ENCODE peak calls at places on chromosomes 2 and 18, in six cellular contexts. M, X, P, W, H and J are unnamed samples.

GRCh38 chr2:90077948-90078347 is 1386.5 kb downstream of the RPIA start:
- ATAC-seq in X (no peak), M (no peak), W (no peak), P (no peak), H (no peak), J (no peak)

GRCh38 chr18:8847066-8847755 is 141.9 kb downstream of the MTCL1 start:
- ATAC-seq in H (no peak), W (no peak), X (peak; percentile 20), P (peak; percentile 7), M (no peak), J (no peak)

GRCh38 chr18:13587477-13587876 is 138.9 kb downstream of the FAM210A start:
- ATAC-seq in M (no peak), W (no peak), P (no peak), H (no peak), X (no peak), J (no peak)

GRCh38 chr18:59660398-59660797 is 36.8 kb downstream of the CCBE1 start:
- ATAC-seq in M (no peak), H (no peak), W (no peak), X (no peak), P (no peak), J (no peak)

GRCh38 chr2:221241072-221241471 is 331.0 kb downstream of the EPHA4 start:
- ATAC-seq in H (no peak), M (no peak), X (no peak), W (no peak), P (no peak), J (no peak)

GRCh38 chr2:226409134-226409533 is 390.5 kb downstream of the IRS1 start:
- ATAC-seq in X (no peak), W (no peak), M (no peak), H (no peak), P (no peak), J (no peak)

GRCh38 chr2:43185146-43185545 is 41.3 kb downstream of the ZFP36L2 start:
- ATAC-seq in M (no peak), W (no peak), H (no peak), P (no peak), X (no peak), J (peak; percentile 61)

GRCh38 chr18:61926532-61926931 is 33.7 kb upstream of the RNF152 start:
- ATAC-seq in P (no peak), H (peak; percentile 85), M (no peak), X (no peak), W (peak; percentile 91), J (peak; percentile 91)

GRCh38 chr2:180604077-180604476 is 376.3 kb upstream of the UBE2E3 start:
- ATAC-seq in P (no peak), H (no peak), X (no peak), W (no peak), M (no peak), J (peak; percentile 21)

GRCh38 chr18:44474596-44474995 is 206.1 kb upstream of the SETBP1 start:
- ATAC-seq in M (no peak), W (no peak), X (no peak), H (no peak), P (no peak), J (no peak)

GRCh38 chr2:240624950-240625621 is at the start of gene GPR35:
- ATAC-seq in X (no peak), M (peak; percentile 40), H (peak; percentile 55), W (peak; percentile 78), P (peak; percentile 25), J (peak; percentile 71)

GRCh38 chr2:73961823-73962615 is 22.7 kb upstream of the TET3 start:
- ATAC-seq in M (no peak), X (no peak), H (no peak), P (no peak), W (no peak), J (no peak)

GRCh38 chr18:30352551-30353168 is 689.9 kb downstream of the DSC3 start:
- ATAC-seq in M (peak; percentile 15), X (no peak), H (no peak), W (no peak), P (no peak), J (no peak)

GRCh38 chr2:43832457-43832856 is 6.2 kb downstream of the ABCG5 start:
- ATAC-seq in H (no peak), M (no peak), X (no peak), W (no peak), P (no peak), J (no peak)

GRCh38 chr18:45662468-45662867 is 47.2 kb downstream of the SLC14A2 start:
- ATAC-seq in H (no peak), W (no peak), P (peak; percentile 54), X (no peak), M (no peak), J (no peak)

GRCh38 chr2:216574046-216574445 is 59.2 kb upstream of the IGFBP2 start:
- ATAC-seq in M (peak; percentile 49), X (peak; percentile 32), W (no peak), H (no peak), P (no peak), J (no peak)

GRCh38 chr2:142983174-142983573 is 105.7 kb downstream of the KYNU start:
- ATAC-seq in W (no peak), X (no peak), M (no peak), H (no peak), P (no peak), J (no peak)